ENCODE peak calls at places on chromosomes 16 and 17, in nine cellular contexts. U, Q, T, X, V, C, E, J and O are unnamed samples.

GRCh38 chr17:3549610-3550162 is 7.9 kb downstream of the TRPV3 start:
- DNase-seq in U (no peak), E (no peak), Q (no peak), V (no peak), J (no peak), T (no peak), C (no peak), X (no peak), O (no peak)

GRCh38 chr16:27839419-27839818 is 224.1 kb downstream of the GSG1L start:
- DNase-seq in E (no peak), Q (peak), J (no peak), X (no peak), U (no peak), T (no peak), V (peak), C (no peak), O (peak)

GRCh38 chr17:68451650-68452354 is 5.5 kb downstream of the WIPI1 start:
- DNase-seq in C (no peak), Q (no peak), E (no peak), X (no peak), V (no peak), J (no peak), T (no peak), U (no peak), O (no peak)

GRCh38 chr17:68161644-68162428 is 86.0 kb upstream of the AMZ2 start:
- DNase-seq in T (no peak), U (no peak), Q (no peak), V (peak), J (no peak), E (no peak), X (no peak), C (no peak), O (peak)

GRCh38 chr17:8289103-8289397 is 580 bp downstream of the RANGRF start:
- DNase-seq in J (peak), Q (no peak), U (peak), X (no peak), E (peak), T (peak), V (no peak), C (no peak), O (no peak)

GRCh38 chr17:16459271-16459670 is 32.7 kb downstream of the LRRC75A start:
- DNase-seq in V (no peak), Q (no peak), U (no peak), J (no peak), E (no peak), C (no peak), T (no peak), X (no peak), O (no peak)

GRCh38 chr17:64466019-64466735 is 17.3 kb downstream of the MILR1 start:
- DNase-seq in V (no peak), E (no peak), T (no peak), C (no peak), Q (no peak), J (no peak), U (no peak), X (no peak), O (no peak)

GRCh38 chr16:87484487-87485331 is 8.1 kb downstream of the ZCCHC14 start:
- DNase-seq in U (no peak), T (no peak), J (no peak), C (no peak), V (no peak), Q (no peak), E (no peak), X (no peak), O (no peak)

GRCh38 chr16:56371383-56371937 is 53.9 kb downstream of the AMFR start:
- DNase-seq in X (no peak), V (no peak), E (no peak), T (no peak), J (no peak), U (no peak), C (no peak), Q (no peak), O (peak)

GRCh38 chr17:81064746-81065475 is 30.0 kb downstream of the BAIAP2 start:
- DNase-seq in V (peak), U (no peak), X (no peak), Q (no peak), T (no peak), J (no peak), C (no peak), E (no peak), O (no peak)

GRCh38 chr16:86371083-86371803 is 139.1 kb upstream of the FOXF1 start:
- DNase-seq in E (no peak), J (no peak), C (no peak), X (peak), Q (peak), V (no peak), U (no peak), T (no peak), O (no peak)

GRCh38 chr16:75265911-75266701 is 14.7 kb upstream of the BCAR1 start:
- DNase-seq in C (peak), J (peak), V (peak), U (peak), Q (peak), T (no peak), X (peak), E (no peak), O (peak)